ENCODE peak calls at places on chromosomes 11 and 22, in five cellular contexts. One of them, this sample, is unnamed.

GRCh38 chr11:66316849-66317251 is at the start of gene CD248:
- DNase-seq in prostate gland: no peak
- DNase-seq in transverse colon: peak; percentile 43
- DNase-seq in K562: no peak
- DNase-seq in stomach: no peak
- DNase-seq in this sample: peak; percentile 92

GRCh38 chr11:103935219-103935618 is 101.2 kb upstream of the DDI1 start:
- DNase-seq in prostate gland: no peak
- DNase-seq in stomach: no peak
- DNase-seq in transverse colon: no peak
- DNase-seq in K562: no peak
- DNase-seq in this sample: no peak

GRCh38 chr11:86818466-86819282 is 18.3 kb downstream of the PRSS23 start:
- DNase-seq in stomach: no peak
- DNase-seq in prostate gland: peak; percentile 31
- DNase-seq in K562: peak; percentile 60
- DNase-seq in transverse colon: no peak
- DNase-seq in this sample: no peak

GRCh38 chr22:45069925-45070324 is 60.1 kb upstream of the PHF21B start:
- DNase-seq in prostate gland: no peak
- DNase-seq in stomach: no peak
- DNase-seq in K562: no peak
- DNase-seq in transverse colon: no peak
- DNase-seq in this sample: no peak

GRCh38 chr11:27524155-27524554 is 17.6 kb upstream of the LIN7C start:
- DNase-seq in K562: no peak
- DNase-seq in transverse colon: no peak
- DNase-seq in prostate gland: no peak
- DNase-seq in stomach: no peak
- DNase-seq in this sample: no peak

GRCh38 chr11:66333896-66334604 is 2.2 kb downstream of the RIN1 start:
- DNase-seq in K562: no peak
- DNase-seq in prostate gland: no peak
- DNase-seq in stomach: no peak
- DNase-seq in transverse colon: no peak
- DNase-seq in this sample: no peak

GRCh38 chr11:71209181-71209580 is 43.2 kb downstream of the SHANK2 start:
- DNase-seq in transverse colon: no peak
- DNase-seq in stomach: no peak
- DNase-seq in prostate gland: no peak
- DNase-seq in K562: no peak
- DNase-seq in this sample: peak; percentile 59

GRCh38 chr11:133064152-133064877 is 468.0 kb downstream of the OPCML start:
- DNase-seq in stomach: peak; percentile 66
- DNase-seq in prostate gland: no peak
- DNase-seq in K562: peak; percentile 18
- DNase-seq in transverse colon: peak; percentile 29
- DNase-seq in this sample: peak; percentile 76

GRCh38 chr11:87573708-87574107 is 536.0 kb downstream of the TMEM135 start:
- DNase-seq in transverse colon: no peak
- DNase-seq in K562: no peak
- DNase-seq in prostate gland: no peak
- DNase-seq in stomach: no peak
- DNase-seq in this sample: no peak

GRCh38 chr11:41720761-41721160 is 261.3 kb upstream of the LRRC4C start:
- DNase-seq in stomach: no peak
- DNase-seq in transverse colon: no peak
- DNase-seq in K562: no peak
- DNase-seq in prostate gland: no peak
- DNase-seq in this sample: no peak

GRCh38 chr22:50641696-50642607 is 14.0 kb upstream of the ARSA start:
- DNase-seq in K562: peak; percentile 42
- DNase-seq in transverse colon: no peak
- DNase-seq in stomach: no peak
- DNase-seq in prostate gland: no peak
- DNase-seq in this sample: peak; percentile 64

GRCh38 chr11:19225123-19225522 is 15.6 kb downstream of the E2F8 start:
- DNase-seq in stomach: no peak
- DNase-seq in prostate gland: no peak
- DNase-seq in K562: no peak
- DNase-seq in transverse colon: no peak
- DNase-seq in this sample: no peak

GRCh38 chr11:8812438-8812837 is 98.6 kb upstream of the AKIP1 start:
- DNase-seq in transverse colon: no peak
- DNase-seq in K562: no peak
- DNase-seq in stomach: peak; percentile 90
- DNase-seq in prostate gland: no peak
- DNase-seq in this sample: peak; percentile 80

GRCh38 chr11:75275581-75275980 is 35.0 kb downstream of the TPBGL start:
- DNase-seq in transverse colon: peak; percentile 65
- DNase-seq in stomach: peak; percentile 57
- DNase-seq in prostate gland: no peak
- DNase-seq in K562: no peak
- DNase-seq in this sample: peak; percentile 73

GRCh38 chr11:28482666-28483065 is 374.5 kb downstream of the METTL15 start:
- DNase-seq in prostate gland: no peak
- DNase-seq in stomach: no peak
- DNase-seq in K562: no peak
- DNase-seq in transverse colon: no peak
- DNase-seq in this sample: no peak

GRCh38 chr11:114110948-114111347 is 51.4 kb downstream of the ZBTB16 start:
- DNase-seq in prostate gland: peak; percentile 32
- DNase-seq in transverse colon: no peak
- DNase-seq in K562: no peak
- DNase-seq in stomach: peak; percentile 40
- DNase-seq in this sample: no peak

GRCh38 chr11:86722041-86722440 is 49.6 kb upstream of the ME3 start:
- DNase-seq in prostate gland: no peak
- DNase-seq in K562: no peak
- DNase-seq in transverse colon: no peak
- DNase-seq in stomach: no peak
- DNase-seq in this sample: no peak

GRCh38 chr22:50673231-50674126 is 856 bp downstream of the SHANK3 start:
- DNase-seq in prostate gland: no peak
- DNase-seq in transverse colon: no peak
- DNase-seq in K562: peak; percentile 6
- DNase-seq in stomach: no peak
- DNase-seq in this sample: no peak

GRCh38 chr11:111730031-111730430 is 36.2 kb downstream of the PPP2R1B start:
- DNase-seq in stomach: no peak
- DNase-seq in prostate gland: no peak
- DNase-seq in K562: no peak
- DNase-seq in transverse colon: no peak
- DNase-seq in this sample: no peak

GRCh38 chr22:41181349-41182241 is 23.5 kb upstream of the L3MBTL2 start:
- DNase-seq in stomach: no peak
- DNase-seq in K562: no peak
- DNase-seq in prostate gland: no peak
- DNase-seq in transverse colon: peak; percentile 37
- DNase-seq in this sample: no peak

GRCh38 chr11:114209343-114209742 is 86.9 kb upstream of the NNMT start:
- DNase-seq in K562: no peak
- DNase-seq in prostate gland: no peak
- DNase-seq in stomach: no peak
- DNase-seq in transverse colon: no peak
- DNase-seq in this sample: no peak

GRCh38 chr11:114847599-114847998 is 169.3 kb downstream of the NXPE2 start:
- DNase-seq in transverse colon: no peak
- DNase-seq in stomach: no peak
- DNase-seq in K562: no peak
- DNase-seq in prostate gland: no peak
- DNase-seq in this sample: no peak

GRCh38 chr11:11984563-11984962 is 23.9 kb downstream of the DKK3 start:
- DNase-seq in K562: no peak
- DNase-seq in stomach: no peak
- DNase-seq in prostate gland: no peak
- DNase-seq in transverse colon: no peak
- DNase-seq in this sample: peak; percentile 28

GRCh38 chr11:125387991-125388390 is 108.1 kb downstream of the FEZ1 start:
- DNase-seq in transverse colon: no peak
- DNase-seq in stomach: no peak
- DNase-seq in K562: no peak
- DNase-seq in prostate gland: no peak
- DNase-seq in this sample: no peak
- TF ChIP-seq POLR2AphosphoS5 in transverse colon: no peak
- TF ChIP-seq POLR2AphosphoS5 in stomach: no peak
- TF ChIP-seq POLR2AphosphoS5 in K562: no peak
- TF ChIP-seq POLR2AphosphoS5 in prostate gland: no peak
- TF ChIP-seq POLR2AphosphoS5 in this sample: no peak

GRCh38 chr11:63918576-63919171 is 1.7 kb upstream of the RCOR2 start:
- DNase-seq in prostate gland: no peak
- DNase-seq in transverse colon: no peak
- DNase-seq in K562: peak; percentile 31
- DNase-seq in stomach: no peak
- DNase-seq in this sample: no peak
- H3K4me3 ChIP-seq in prostate gland: no peak overlapping the region
- H3K4me3 ChIP-seq in transverse colon: no peak overlapping the region
- H3K4me3 ChIP-seq in K562: no peak overlapping the region
- H3K4me3 ChIP-seq in stomach: peak overlapping the region; percentile 50
- H3K4me3 ChIP-seq in this sample: peak overlapping the region; percentile 34

GRCh38 chr11:562046-562645 is 1.4 kb downstream of the RASSF7 start:
- DNase-seq in transverse colon: no peak
- DNase-seq in stomach: no peak
- DNase-seq in K562: no peak
- DNase-seq in prostate gland: no peak
- DNase-seq in this sample: no peak

GRCh38 chr11:560305-561147 is at the start of the genes LMNTD2 and RASSF7:
- DNase-seq in K562: peak; percentile 98
- DNase-seq in stomach: peak; percentile 95
- DNase-seq in prostate gland: peak; percentile 95
- DNase-seq in transverse colon: peak; percentile 95
- DNase-seq in this sample: peak; percentile 93

GRCh38 chr11:563066-563811 is 2.5 kb downstream of the RASSF7 start:
- DNase-seq in transverse colon: no peak
- DNase-seq in stomach: no peak
- DNase-seq in prostate gland: no peak
- DNase-seq in K562: no peak
- DNase-seq in this sample: no peak

GRCh38 chr11:559712-560304 is 730 bp downstream of the LMNTD2 start:
- DNase-seq in stomach: peak; percentile 61
- DNase-seq in K562: no peak
- DNase-seq in transverse colon: peak; percentile 82
- DNase-seq in prostate gland: no peak
- DNase-seq in this sample: no peak

GRCh38 chr11:561148-562003 is 606 bp downstream of the RASSF7 start:
- DNase-seq in prostate gland: no peak
- DNase-seq in K562: peak; percentile 51
- DNase-seq in transverse colon: peak; percentile 90
- DNase-seq in stomach: peak; percentile 89
- DNase-seq in this sample: no peak
- TF ChIP-seq POLR2AphosphoS5 in prostate gland: peak; percentile 25
- TF ChIP-seq POLR2AphosphoS5 in K562: no peak
- TF ChIP-seq POLR2AphosphoS5 in transverse colon: peak; percentile 8
- TF ChIP-seq POLR2AphosphoS5 in stomach: peak; percentile 78
- TF ChIP-seq POLR2AphosphoS5 in this sample: no peak

GRCh38 chr11:62857541-62857982 is 18.2 kb upstream of the WDR74 start:
- DNase-seq in prostate gland: no peak
- DNase-seq in stomach: no peak
- DNase-seq in transverse colon: no peak
- DNase-seq in K562: no peak
- DNase-seq in this sample: no peak
- H3K4me3 ChIP-seq in prostate gland: no peak overlapping the region
- H3K4me3 ChIP-seq in stomach: no peak overlapping the region
- H3K4me3 ChIP-seq in transverse colon: no peak overlapping the region
- H3K4me3 ChIP-seq in K562: peak overlapping the region; percentile 74
- H3K4me3 ChIP-seq in this sample: no peak overlapping the region

DNA sequence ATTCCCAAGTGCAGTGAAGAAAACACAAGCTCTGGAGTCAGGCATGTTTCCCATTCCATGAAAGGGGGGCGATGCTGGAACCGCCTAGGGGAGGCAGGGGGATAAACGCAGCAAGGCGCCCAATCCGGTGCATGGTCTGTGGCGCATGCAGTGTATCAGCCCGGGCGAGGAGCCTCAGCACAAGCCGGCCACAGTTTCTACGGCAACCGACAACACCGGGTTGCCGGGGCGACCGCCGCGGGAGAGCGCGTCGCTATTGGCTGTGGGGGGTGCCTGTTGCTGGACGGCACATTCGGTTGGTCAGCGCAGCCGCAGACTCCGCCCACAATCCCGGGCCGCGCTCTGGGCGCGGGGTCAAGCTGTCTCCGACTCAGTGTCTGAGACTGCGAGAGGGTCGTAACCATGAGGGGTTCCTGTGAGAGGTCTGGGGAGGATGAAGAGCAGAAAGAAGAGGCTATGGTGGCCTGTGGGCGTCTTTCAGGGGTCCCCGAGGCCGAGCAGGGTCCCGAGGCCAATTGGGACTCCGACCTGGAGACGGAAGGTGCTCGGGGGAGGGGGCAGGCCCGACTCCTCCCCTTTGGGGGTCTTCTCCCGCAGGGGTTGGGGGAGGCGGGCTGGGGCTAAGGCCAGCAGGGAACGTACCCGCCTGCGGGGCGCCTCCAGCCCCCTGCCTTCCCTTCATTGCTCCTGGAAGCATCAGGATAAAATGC is at the start of gene LRRC74B:
- DNase-seq in K562: peak; percentile 100
- DNase-seq in stomach: peak; percentile 88
- DNase-seq in transverse colon: peak; percentile 88
- DNase-seq in prostate gland: peak; percentile 80
- DNase-seq in this sample: peak; percentile 94
- TF ChIP-seq POLR2AphosphoS5 in K562: no peak
- TF ChIP-seq POLR2AphosphoS5 in stomach: no peak
- TF ChIP-seq POLR2AphosphoS5 in transverse colon: no peak
- TF ChIP-seq POLR2AphosphoS5 in prostate gland: peak; percentile 44
- TF ChIP-seq POLR2AphosphoS5 in this sample: no peak

GRCh38 chr11:64185323-64186204 is at the start of gene STIP1:
- DNase-seq in stomach: peak; percentile 99
- DNase-seq in prostate gland: peak; percentile 100
- DNase-seq in K562: peak; percentile 97
- DNase-seq in transverse colon: peak; percentile 99
- DNase-seq in this sample: peak; percentile 100
- H3K4me3 ChIP-seq in stomach: peak within 1 kb of the TSS; percentile 58
- H3K4me3 ChIP-seq in prostate gland: peak within 1 kb of the TSS; percentile 67
- H3K4me3 ChIP-seq in K562: peak within 1 kb of the TSS; percentile 70
- H3K4me3 ChIP-seq in transverse colon: peak within 1 kb of the TSS; percentile 97
- H3K4me3 ChIP-seq in this sample: peak within 1 kb of the TSS; percentile 60

DNA sequence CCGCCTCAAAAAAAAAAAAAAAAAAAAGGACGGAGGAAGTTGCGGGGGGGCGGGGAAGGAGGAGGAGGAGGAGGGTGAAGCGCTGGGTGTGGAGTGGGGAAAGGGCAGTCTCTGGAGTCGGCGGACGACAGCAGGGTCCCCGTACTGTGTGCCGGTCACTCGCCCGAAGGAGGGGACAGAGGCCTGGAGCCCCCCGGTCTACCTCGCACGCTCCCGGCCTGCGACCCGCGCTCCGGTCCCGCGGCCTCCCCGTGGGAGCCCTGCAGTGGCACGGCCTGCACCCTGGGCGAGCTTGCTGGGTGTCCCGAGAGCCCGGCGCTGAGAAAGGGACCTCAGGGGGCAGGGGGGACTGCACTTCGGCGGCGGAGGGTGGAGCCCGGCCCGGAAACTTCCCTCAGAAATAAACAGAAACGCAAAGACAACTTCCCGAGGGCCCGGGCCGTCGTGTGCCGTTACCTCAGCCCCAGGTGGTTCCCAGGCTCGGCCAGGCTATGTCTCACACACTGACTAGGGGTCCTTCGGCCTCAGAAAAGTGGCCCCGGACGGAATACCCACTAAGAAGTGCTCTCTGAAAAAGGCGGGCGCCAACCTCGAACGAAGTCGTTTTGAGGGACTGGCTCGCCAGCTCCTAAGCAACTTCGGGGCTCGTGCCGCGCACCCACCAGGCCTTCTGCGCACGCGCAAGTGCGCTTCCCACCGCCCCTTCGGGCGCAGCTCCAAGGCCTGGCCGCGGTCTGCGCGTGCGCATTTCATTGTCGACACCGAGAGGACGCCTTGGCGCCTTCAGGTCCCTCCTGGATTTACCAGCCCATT is at the start of gene MAJIN:
- DNase-seq in stomach: peak; percentile 91
- DNase-seq in prostate gland: peak; percentile 55
- DNase-seq in transverse colon: peak; percentile 90
- DNase-seq in K562: peak; percentile 95
- DNase-seq in this sample: peak; percentile 93
- TF ChIP-seq POLR2AphosphoS5 in stomach: peak; percentile 24
- TF ChIP-seq POLR2AphosphoS5 in prostate gland: peak; percentile 88
- TF ChIP-seq POLR2AphosphoS5 in transverse colon: no peak
- TF ChIP-seq POLR2AphosphoS5 in K562: no peak
- TF ChIP-seq POLR2AphosphoS5 in this sample: peak; percentile 3